ENCODE peak calls at places on chromosomes 3 and 15, in four cellular contexts. U is IMR-90, V is body of pancreas, K is K562. H is an unnamed sample.

GRCh38 chr3:187725218-187725617 is 20.1 kb downstream of the BCL6 start:
- ATAC-seq in U (no peak), V (no peak), K (no peak), H (no peak)

GRCh38 chr15:65059369-65059750 is 8.4 kb downstream of the RASL12 start:
- ATAC-seq in U (no peak), V (no peak), K (no peak), H (no peak)

GRCh38 chr3:23331141-23331935 is 128.2 kb downstream of the UBE2E2 start:
- ATAC-seq in U (no peak), V (no peak), K (no peak), H (no peak)

GRCh38 chr3:158539414-158540014 is 31.5 kb upstream of the MLF1 start:
- ATAC-seq in U (peak), V (no peak), K (peak), H (no peak)

GRCh38 chr3:101195951-101196713 is 124.2 kb downstream of the IMPG2 start:
- ATAC-seq in U (peak), V (peak), K (peak), H (peak)

GRCh38 chr3:12046406-12046805 is 42.2 kb downstream of the SYN2 start:
- ATAC-seq in U (no peak), V (no peak), K (no peak), H (no peak)

GRCh38 chr3:31671456-31671855 is 138.7 kb downstream of the STT3B start:
- ATAC-seq in U (no peak), V (no peak), K (no peak), H (no peak)

GRCh38 chr3:171745577-171746319 is 64.5 kb downstream of the PLD1 start:
- ATAC-seq in U (no peak), V (no peak), K (no peak), H (no peak)

GRCh38 chr3:147943265-147943945 is 534.2 kb downstream of the ZIC1 start:
- ATAC-seq in U (peak), V (no peak), K (no peak), H (no peak)

GRCh38 chr15:41692049-41692448 is 31.8 kb downstream of the MGA start:
- ATAC-seq in U (no peak), V (no peak), K (no peak), H (no peak)

GRCh38 chr15:42133356-42133755 is 23.1 kb downstream of the PLA2G4F start:
- ATAC-seq in U (no peak), V (no peak), K (no peak), H (no peak)

GRCh38 chr15:45146405-45146804 is 16.6 kb downstream of the DUOX1 start:
- ATAC-seq in U (no peak), V (no peak), K (no peak), H (no peak)

GRCh38 chr3:47901280-47901833 is 98.4 kb downstream of the DHX30 start:
- ATAC-seq in U (no peak), V (no peak), K (no peak), H (no peak)

GRCh38 chr3:61847784-61848462 is 286.6 kb downstream of the PTPRG start:
- ATAC-seq in U (peak), V (peak), K (no peak), H (peak)

GRCh38 chr3:21781371-21781770 is 30.4 kb upstream of the ZNF385D start:
- ATAC-seq in U (no peak), V (no peak), K (no peak), H (no peak)

GRCh38 chr3:136787226-136787793 is 31.6 kb upstream of the SLC35G2 start:
- ATAC-seq in U (peak), V (peak), K (peak), H (peak)

GRCh38 chr3:194787650-194788049 is 102.0 kb downstream of the FAM43A start:
- ATAC-seq in U (no peak), V (no peak), K (no peak), H (no peak)

GRCh38 chr3:115913069-115913686 is 289.9 kb downstream of the GAP43 start:
- ATAC-seq in U (peak), V (no peak), K (peak), H (no peak)

GRCh38 chr3:137695351-137695750 is 68.8 kb upstream of the SOX14 start:
- ATAC-seq in U (no peak), V (no peak), K (no peak), H (no peak)

GRCh38 chr3:124168271-124168670 is 176.3 kb upstream of the ROPN1 start:
- ATAC-seq in U (no peak), V (no peak), K (no peak), H (no peak)

DNA sequence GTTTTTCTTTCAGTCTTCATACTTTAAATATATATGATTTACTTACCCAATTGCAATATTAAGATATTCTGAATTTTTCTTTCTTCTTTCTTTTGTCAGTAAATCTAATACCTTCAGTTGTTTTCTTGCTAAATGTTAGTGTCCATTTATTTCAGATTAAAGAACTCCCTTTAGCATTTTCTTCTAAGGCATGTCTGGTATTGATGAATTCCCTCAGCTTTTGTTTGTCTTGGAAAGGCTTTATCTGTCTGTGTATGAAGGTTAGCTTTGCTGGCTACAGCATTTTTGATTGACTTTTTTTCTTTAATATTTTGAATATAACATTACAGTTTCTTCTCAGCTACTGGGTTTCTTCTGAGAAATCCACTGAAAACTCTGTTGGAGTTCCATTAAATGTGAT is 64.0 kb upstream of the PLSCR4 start:
- ATAC-seq in U (no peak), V (no peak), K (no peak), H (no peak)
- H3K27ac ChIP-seq in U (no peak), V (no peak), K (no peak), H (no peak)

GRCh38 chr3:82011336-82011735 is 249.9 kb upstream of the GBE1 start:
- ATAC-seq in U (no peak), V (no peak), K (no peak), H (no peak)

GRCh38 chr3:82015241-82015640 is 253.8 kb upstream of the GBE1 start:
- ATAC-seq in U (no peak), V (no peak), K (no peak), H (no peak)

GRCh38 chr3:82012775-82013174 is 251.3 kb upstream of the GBE1 start:
- ATAC-seq in U (no peak), V (no peak), K (no peak), H (no peak)
- TF ChIP-seq CTCF in U (peak), V (peak), K (no peak), H (no peak)

DNA sequence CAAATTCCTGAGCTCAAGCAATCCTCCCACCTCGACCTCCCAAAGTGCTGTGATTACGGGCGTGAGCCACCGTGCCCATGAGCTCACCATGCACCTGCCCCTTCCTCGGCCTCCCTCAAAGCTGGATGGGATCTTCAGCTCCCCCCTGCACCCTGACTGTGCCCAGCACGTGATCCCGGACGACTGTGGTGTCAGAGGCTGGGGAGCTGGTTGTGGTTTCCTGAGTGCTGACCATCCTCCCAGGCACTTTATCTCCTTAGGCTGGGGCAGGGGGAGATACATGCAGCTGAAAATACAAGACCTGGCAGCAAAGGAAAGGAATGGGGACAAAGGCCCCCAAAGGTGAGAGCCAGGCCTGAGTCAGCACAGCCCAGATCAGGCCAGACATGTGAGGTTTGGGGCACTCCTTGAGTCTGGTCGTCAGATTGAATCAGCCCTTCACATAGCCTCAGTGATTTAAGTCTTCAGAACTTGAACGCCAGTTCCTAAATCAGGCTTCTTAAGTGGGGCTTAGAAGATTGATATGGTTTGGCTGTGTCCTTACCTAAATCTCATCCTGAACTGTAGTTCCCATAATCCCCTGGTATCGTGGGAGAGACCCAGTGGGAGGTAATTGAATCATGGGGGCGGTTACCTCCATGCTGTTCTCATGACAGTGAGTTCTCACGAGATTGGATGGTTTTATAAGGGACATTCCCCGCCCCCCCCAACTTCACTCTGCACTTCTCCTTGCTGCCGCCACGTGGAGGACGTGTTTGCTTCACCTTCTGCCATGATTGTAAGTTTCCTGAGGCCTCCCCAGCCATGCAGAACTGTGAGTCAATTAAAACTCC is 35.8 kb downstream of the PRKCD start:
- ATAC-seq in U (no peak), V (no peak), K (peak), H (no peak)
- TF ChIP-seq POLR2A in U (no peak), V (no peak), K (peak), H (no peak)

GRCh38 chr15:98712845-98713584 is 64.7 kb downstream of the IGF1R start:
- ATAC-seq in U (no peak), V (no peak), K (no peak), H (no peak)
- H3K27ac ChIP-seq in U (no peak), V (no peak), K (no peak), H (no peak)

GRCh38 chr15:62163847-62164499 is 1.1 kb downstream of the C2CD4B start:
- ATAC-seq in U (peak), V (peak), K (no peak), H (peak)
- TF ChIP-seq CTCF in U (no peak), V (no peak), K (no peak), H (no peak)

DNA sequence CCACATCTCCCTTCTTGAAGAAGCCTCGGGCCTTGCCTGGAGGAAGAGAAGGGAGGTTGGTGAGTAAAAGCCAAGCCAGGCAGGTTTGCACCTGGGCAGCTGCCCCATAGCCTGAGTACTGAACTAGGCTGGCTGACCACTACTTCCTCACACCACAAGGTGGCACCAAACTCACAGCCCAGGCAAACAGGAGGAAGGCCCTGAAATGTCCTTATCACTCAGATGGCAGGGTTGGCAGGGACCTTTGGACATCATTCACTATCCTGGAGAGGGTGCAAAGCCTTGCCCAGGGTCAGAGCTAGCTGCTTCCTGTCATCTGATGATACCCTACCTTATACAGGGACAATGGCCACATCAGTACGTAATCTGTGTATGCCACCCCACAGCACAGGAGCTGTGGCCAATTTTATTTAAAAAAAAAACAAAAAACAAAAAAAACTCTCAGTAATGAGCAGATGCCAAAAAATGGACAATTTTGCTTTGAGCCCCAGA is 2.2 kb upstream of the GRAMD2A start:
- ATAC-seq in U (peak), V (peak), K (peak), H (peak)
- TF ChIP-seq POLR2A in U (no peak), V (no peak), K (no peak), H (no peak)

DNA sequence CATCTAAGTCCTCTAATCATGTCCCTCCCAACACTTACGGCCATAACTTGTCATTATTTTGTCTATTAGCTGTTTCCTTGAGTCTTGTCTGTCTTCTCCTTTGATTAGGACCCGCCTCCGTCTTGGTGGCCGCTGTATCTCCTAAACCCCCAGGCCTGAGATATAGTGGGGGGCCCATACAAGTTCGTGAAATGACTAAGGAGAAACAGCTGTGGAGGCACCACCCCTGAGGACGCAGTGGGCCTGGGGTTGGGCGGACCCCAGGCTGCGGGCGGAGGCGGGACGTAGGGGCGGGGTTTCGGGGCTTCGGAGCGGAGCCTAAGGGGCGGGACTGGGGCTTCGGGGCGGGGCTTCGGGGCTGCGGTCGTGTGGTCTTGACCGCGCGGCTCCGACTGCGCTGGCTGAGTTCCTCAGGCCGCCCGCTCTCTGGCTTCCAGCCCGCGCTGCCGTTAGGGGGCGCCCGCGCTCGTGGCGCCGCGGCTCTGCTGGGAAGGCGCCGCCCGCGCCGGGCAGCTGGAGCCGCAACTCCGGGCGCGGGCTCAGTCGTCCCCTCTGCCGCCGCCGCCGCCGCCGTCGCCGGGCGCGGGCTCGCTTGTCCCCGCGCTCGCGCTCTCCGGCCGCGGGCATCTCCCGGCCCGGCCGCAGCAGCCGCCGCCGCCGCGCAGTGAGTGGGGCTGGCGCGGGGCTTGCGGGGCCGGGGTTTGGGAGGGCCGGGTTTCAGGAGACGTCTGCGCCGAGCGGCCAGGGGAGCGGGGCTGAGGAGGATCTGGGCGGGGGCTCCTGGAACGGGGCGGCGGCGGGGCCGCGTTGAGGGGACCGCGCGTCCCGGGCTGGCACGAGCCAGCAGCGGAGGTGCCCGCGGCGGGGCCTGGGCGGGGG is at the start of gene KCTD6:
- ATAC-seq in U (peak), V (peak), K (peak), H (peak)
- H3K27ac ChIP-seq in U (peak), V (peak), K (peak), H (peak)

GRCh38 chr3:113535898-113536297 is 3.5 kb downstream of the SIDT1 start:
- ATAC-seq in U (no peak), V (no peak), K (peak), H (no peak)
- TF ChIP-seq CTCF in U (peak), V (no peak), K (peak), H (no peak)

GRCh38 chr3:176159796-176160195 is 1037.5 kb downstream of the TBL1XR1 start:
- ATAC-seq in U (no peak), V (no peak), K (no peak), H (no peak)
- TF ChIP-seq POLR2A in U (no peak), V (no peak), K (no peak), H (no peak)

DNA sequence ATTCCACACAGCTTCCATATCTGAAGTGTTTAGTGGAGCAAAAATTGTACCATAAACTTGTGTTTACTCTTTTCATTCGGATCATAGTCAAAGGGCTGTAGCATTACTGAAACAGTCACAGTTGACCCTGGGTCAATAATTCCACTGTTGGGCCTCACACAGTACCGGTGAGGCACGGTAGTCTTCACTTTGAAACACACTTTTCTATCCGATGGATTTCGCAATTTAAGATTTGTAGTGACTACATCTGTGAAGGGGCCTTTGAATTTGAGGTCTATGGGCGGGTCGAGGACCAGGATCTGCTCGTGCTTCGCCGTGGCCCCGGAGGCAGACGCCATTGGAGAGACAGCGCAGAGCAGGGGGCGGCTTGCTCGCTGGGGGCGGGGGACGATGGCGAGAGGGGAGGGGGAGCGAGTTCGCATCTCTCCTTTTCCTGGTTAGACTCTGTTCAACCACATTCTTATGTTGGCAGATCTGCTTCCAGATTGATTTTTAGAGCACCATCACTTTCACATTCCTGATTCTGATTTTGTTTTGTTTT is 19.8 kb downstream of the RLBP1 start:
- ATAC-seq in U (no peak), V (no peak), K (no peak), H (no peak)
- H3K27ac ChIP-seq in U (no peak), V (no peak), K (no peak), H (no peak)

H was measured in gastroesophageal sphincter.